ENCODE peak calls at places on chromosomes 13 and 19, in four cellular contexts. R is sigmoid colon; B is stimulated activated CD4-positive, alpha-beta T cell treated with anti-CD3 and anti-CD28 coated beads, Interleukin-1b, Interleukin-23, amount 100 ng/mL, for 24 hours; I is activated naive CD8-positive, alpha-beta T cell treated with anti-CD3 and anti-CD28 coated beads, Interleukin-2, amount 50 U/mL, for 24 hours. P is an unnamed sample.

GRCh38 chr13:33441015-33441414 is 155.5 kb upstream of the STARD13 start:
- DNase-seq in I (no peak), B (no peak), R (no peak), P (peak)

GRCh38 chr13:79571147-79571546 is 90.2 kb downstream of the NDFIP2 start:
- DNase-seq in I (no peak), B (no peak), R (no peak), P (no peak)

GRCh38 chr19:39144487-39145071 is 19.0 kb downstream of the PAK4 start:
- DNase-seq in R (no peak), B (no peak), I (no peak), P (no peak)

GRCh38 chr19:31257025-31257424 is 92.2 kb downstream of the TSHZ3 start:
- DNase-seq in R (no peak), B (no peak), I (no peak), P (no peak)

GRCh38 chr13:63345835-63346234 is 1930.2 kb upstream of the PCDH20 start:
- DNase-seq in I (no peak), R (no peak), B (no peak), P (no peak)

GRCh38 chr19:34481861-34482379 is 362 bp downstream of the WTIP start:
- DNase-seq in I (no peak), R (no peak), B (no peak), P (no peak)

GRCh38 chr13:113361406-113361805 is 2.5 kb downstream of the GRTP1 start:
- DNase-seq in I (no peak), R (no peak), B (no peak), P (no peak)

GRCh38 chr13:37715606-37716015 is 117.0 kb upstream of the POSTN start:
- DNase-seq in B (no peak), R (no peak), I (no peak), P (no peak)

GRCh38 chr13:45055198-45055901 is 65.0 kb upstream of the GTF2F2 start:
- DNase-seq in R (peak), B (peak), I (peak), P (no peak)

GRCh38 chr13:30720470-30720869 is 14.9 kb upstream of the ALOX5AP start:
- DNase-seq in I (no peak), B (no peak), R (no peak), P (no peak)

P was measured in COR-L47.